ENCODE peak calls at places on chromosomes 13 and 19, in four cellular contexts. One of them, this sample, is unnamed.

GRCh38 chr13:73038064-73038463 is 20.7 kb upstream of the KLF5 start:
- DNase-seq in PC-9: no peak
- DNase-seq in adrenal gland: no peak
- DNase-seq in stomach: no peak
- DNase-seq in this sample: no peak

GRCh38 chr19:10006335-10006708 is 4.0 kb downstream of the COL5A3 start:
- DNase-seq in PC-9: no peak
- DNase-seq in adrenal gland: no peak
- DNase-seq in stomach: no peak
- DNase-seq in this sample: no peak

GRCh38 chr13:82187227-82187626 is 1695.0 kb downstream of the SLITRK1 start:
- DNase-seq in PC-9: no peak
- DNase-seq in adrenal gland: no peak
- DNase-seq in stomach: no peak
- DNase-seq in this sample: no peak

GRCh38 chr13:33997574-33997973 is 179.6 kb downstream of the RFC3 start:
- DNase-seq in PC-9: no peak
- DNase-seq in adrenal gland: no peak
- DNase-seq in stomach: no peak
- DNase-seq in this sample: no peak

GRCh38 chr13:45301263-45301662 is 39.7 kb downstream of the TPT1 start:
- DNase-seq in PC-9: no peak
- DNase-seq in adrenal gland: no peak
- DNase-seq in stomach: no peak
- DNase-seq in this sample: no peak

GRCh38 chr13:28819748-28820098 is 416 bp upstream of the MTUS2 start:
- DNase-seq in PC-9: no peak
- DNase-seq in adrenal gland: no peak
- DNase-seq in stomach: peak; percentile 27
- DNase-seq in this sample: peak; percentile 86

GRCh38 chr19:2488942-2489731 is 13.2 kb downstream of the GADD45B start:
- DNase-seq in PC-9: no peak
- DNase-seq in adrenal gland: peak; percentile 60
- DNase-seq in stomach: peak; percentile 82
- DNase-seq in this sample: peak; percentile 83

GRCh38 chr13:98033277-98034247 is 80.1 kb downstream of the IPO5 start:
- DNase-seq in PC-9: peak; percentile 36
- DNase-seq in adrenal gland: peak; percentile 48
- DNase-seq in stomach: no peak
- DNase-seq in this sample: peak; percentile 68

GRCh38 chr13:32790731-32791130 is 204.5 kb downstream of the PDS5B start:
- DNase-seq in PC-9: no peak
- DNase-seq in adrenal gland: no peak
- DNase-seq in stomach: no peak
- DNase-seq in this sample: peak; percentile 6

GRCh38 chr13:106772202-106772601 is 204.3 kb upstream of the ARGLU1 start:
- DNase-seq in PC-9: no peak
- DNase-seq in adrenal gland: no peak
- DNase-seq in stomach: no peak
- DNase-seq in this sample: peak; percentile 28

GRCh38 chr13:52845766-52846566 is 2.5 kb downstream of the PCDH8 start:
- DNase-seq in PC-9: no peak
- DNase-seq in adrenal gland: no peak
- DNase-seq in stomach: no peak
- DNase-seq in this sample: peak; percentile 69

GRCh38 chr19:32181356-32181920 is 164.0 kb upstream of the ZNF507 start:
- DNase-seq in PC-9: no peak
- DNase-seq in adrenal gland: no peak
- DNase-seq in stomach: no peak
- DNase-seq in this sample: no peak

GRCh38 chr19:12769689-12770088 is 5.7 kb downstream of the HOOK2 start:
- DNase-seq in PC-9: no peak
- DNase-seq in adrenal gland: no peak
- DNase-seq in stomach: peak; percentile 54
- DNase-seq in this sample: peak; percentile 50

GRCh38 chr19:33444238-33444992 is 70.9 kb downstream of the CEBPG start:
- DNase-seq in PC-9: no peak
- DNase-seq in adrenal gland: no peak
- DNase-seq in stomach: no peak
- DNase-seq in this sample: no peak

GRCh38 chr13:93535256-93535655 is 308.6 kb downstream of the GPC6 start:
- DNase-seq in PC-9: no peak
- DNase-seq in adrenal gland: no peak
- DNase-seq in stomach: no peak
- DNase-seq in this sample: no peak

GRCh38 chr19:39406656-39407393 is at the start of gene ZFP36:
- DNase-seq in PC-9: peak; percentile 69
- DNase-seq in adrenal gland: peak; percentile 94
- DNase-seq in stomach: peak; percentile 95
- DNase-seq in this sample: peak; percentile 94

GRCh38 chr19:17488593-17489391 is 18.5 kb downstream of the SLC27A1 start:
- DNase-seq in PC-9: peak; percentile 72
- DNase-seq in adrenal gland: peak; percentile 72
- DNase-seq in stomach: peak; percentile 92
- DNase-seq in this sample: peak; percentile 95

GRCh38 chr13:79295906-79296564 is 110.0 kb downstream of the RBM26 start:
- DNase-seq in PC-9: no peak
- DNase-seq in adrenal gland: no peak
- DNase-seq in stomach: peak; percentile 39
- DNase-seq in this sample: peak; percentile 19

GRCh38 chr13:42794572-42795275 is 13.3 kb downstream of the FAM216B start:
- DNase-seq in PC-9: no peak
- DNase-seq in adrenal gland: no peak
- DNase-seq in stomach: no peak
- DNase-seq in this sample: no peak

GRCh38 chr19:38634757-38635482 is 12.5 kb upstream of the ACTN4 start:
- DNase-seq in PC-9: peak; percentile 46
- DNase-seq in adrenal gland: peak; percentile 83
- DNase-seq in stomach: peak; percentile 83
- DNase-seq in this sample: peak; percentile 76

GRCh38 chr13:36261011-36261410 is 36.6 kb downstream of the CCDC169 start:
- DNase-seq in PC-9: no peak
- DNase-seq in adrenal gland: no peak
- DNase-seq in stomach: no peak
- DNase-seq in this sample: no peak

GRCh38 chr13:86725105-86725504 is 925.9 kb upstream of the SLITRK6 start:
- DNase-seq in PC-9: no peak
- DNase-seq in adrenal gland: no peak
- DNase-seq in stomach: no peak
- DNase-seq in this sample: no peak

GRCh38 chr13:48575014-48575413 is 42.1 kb upstream of the RCBTB2 start:
- DNase-seq in PC-9: no peak
- DNase-seq in adrenal gland: no peak
- DNase-seq in stomach: no peak
- DNase-seq in this sample: no peak

DNA sequence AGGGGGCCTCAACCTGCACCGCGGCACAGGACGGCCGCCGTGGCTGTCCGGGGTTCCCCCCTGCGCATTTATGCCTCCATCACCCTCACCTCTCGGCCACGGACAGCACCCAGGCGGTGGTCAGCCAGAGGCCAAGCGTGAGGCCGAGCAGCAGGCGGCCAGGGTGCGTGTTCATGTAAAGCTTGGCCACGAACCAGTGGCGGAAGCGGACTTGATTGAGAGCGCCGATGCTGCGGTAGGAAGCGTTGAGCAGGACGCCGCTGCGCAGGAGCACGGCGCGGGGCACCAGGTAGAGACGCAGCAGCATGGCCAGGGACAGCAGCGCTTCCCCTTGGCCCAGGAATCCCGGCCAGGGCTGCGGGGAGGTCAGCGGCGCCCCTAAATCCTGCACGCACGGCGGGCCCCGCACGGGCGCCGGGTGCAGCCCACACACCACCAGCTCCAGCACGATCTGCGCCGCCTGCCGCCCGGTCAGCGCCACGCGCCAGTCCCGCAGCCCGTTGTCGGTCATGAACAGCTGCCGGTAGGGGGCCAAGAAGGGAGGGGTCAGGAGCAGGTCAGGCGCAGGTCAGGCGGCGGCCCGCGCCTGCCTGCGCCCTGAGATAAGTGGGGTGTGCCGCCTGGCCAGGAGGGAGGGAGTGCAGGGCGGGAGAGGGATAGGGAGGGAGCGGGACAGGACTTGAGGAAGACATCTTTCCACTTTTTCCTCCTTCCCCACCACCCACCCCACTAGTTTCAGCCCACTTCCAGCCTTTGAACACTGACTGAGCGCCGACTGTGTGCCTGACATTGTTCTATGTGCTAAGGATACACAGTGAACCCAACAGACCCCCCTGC is 6.5 kb downstream of the KCNN4 start:
- DNase-seq in PC-9: no peak
- DNase-seq in adrenal gland: peak; percentile 70
- DNase-seq in stomach: peak; percentile 80
- DNase-seq in this sample: peak; percentile 86
- H3K4me3 ChIP-seq in PC-9: no peak overlapping the region
- H3K4me3 ChIP-seq in adrenal gland: no peak overlapping the region
- H3K4me3 ChIP-seq in stomach: peak overlapping the region; percentile 31
- H3K4me3 ChIP-seq in this sample: peak overlapping the region; percentile 29

DNA sequence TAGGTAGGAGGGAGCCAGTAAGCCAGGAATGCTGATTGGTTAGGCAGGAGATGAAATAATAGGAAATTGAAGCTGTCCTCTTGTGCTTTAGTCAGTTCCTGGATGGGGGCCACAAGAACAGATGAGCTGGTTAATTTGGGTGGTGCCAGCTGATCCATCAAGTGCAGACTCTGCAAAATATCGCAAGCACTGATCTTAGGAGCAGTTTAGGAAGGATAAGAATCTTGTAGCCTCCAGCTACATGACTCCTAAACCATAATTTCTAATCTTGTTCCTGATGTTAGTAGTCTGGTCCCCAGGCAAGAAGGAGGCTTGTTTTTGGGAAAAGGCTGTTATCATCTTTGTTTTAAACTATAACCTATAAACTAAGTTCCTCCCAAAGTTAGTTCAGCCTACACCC is 117.9 kb upstream of the GPR12 start:
- DNase-seq in PC-9: no peak
- DNase-seq in adrenal gland: no peak
- DNase-seq in stomach: no peak
- DNase-seq in this sample: no peak
- H3K27ac ChIP-seq in PC-9: no peak overlapping the region
- H3K27ac ChIP-seq in adrenal gland: no peak overlapping the region
- H3K27ac ChIP-seq in stomach: no peak overlapping the region
- H3K27ac ChIP-seq in this sample: no peak overlapping the region

GRCh38 chr19:30625947-30626346 is 253.8 kb downstream of the ZNF536 start:
- DNase-seq in PC-9: no peak
- DNase-seq in adrenal gland: no peak
- DNase-seq in stomach: no peak
- DNase-seq in this sample: no peak

GRCh38 chr19:30622276-30622675 is 250.1 kb downstream of the ZNF536 start:
- DNase-seq in PC-9: no peak
- DNase-seq in adrenal gland: no peak
- DNase-seq in stomach: no peak
- DNase-seq in this sample: no peak

GRCh38 chr19:30621326-30621920 is 249.2 kb downstream of the ZNF536 start:
- DNase-seq in PC-9: no peak
- DNase-seq in adrenal gland: no peak
- DNase-seq in stomach: no peak
- DNase-seq in this sample: no peak

DNA sequence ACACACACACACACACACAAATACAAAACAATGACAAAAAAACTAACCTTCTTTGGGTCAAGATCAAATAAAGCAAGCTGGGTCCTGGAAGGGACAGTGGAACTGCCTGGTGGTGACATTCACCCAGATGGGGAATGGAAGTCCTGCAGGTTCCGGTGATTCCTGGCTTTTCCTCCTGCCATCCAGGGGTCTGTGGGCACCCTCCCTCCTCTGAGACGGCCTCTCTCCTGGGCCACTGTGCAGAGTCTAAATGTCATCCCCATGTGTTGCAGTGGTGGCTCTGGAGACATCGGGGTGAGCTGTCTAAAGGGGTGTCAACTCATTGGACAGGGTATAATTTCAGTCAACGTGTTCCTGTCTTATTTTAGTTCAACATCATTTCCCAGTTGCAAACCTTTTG is 248.2 kb downstream of the ZNF536 start:
- DNase-seq in PC-9: no peak
- DNase-seq in adrenal gland: no peak
- DNase-seq in stomach: no peak
- DNase-seq in this sample: no peak
- H3K4me3 ChIP-seq in PC-9: no peak overlapping the region
- H3K4me3 ChIP-seq in adrenal gland: no peak overlapping the region
- H3K4me3 ChIP-seq in stomach: no peak overlapping the region
- H3K4me3 ChIP-seq in this sample: no peak overlapping the region

GRCh38 chr13:23868521-23868920 is 20.7 kb downstream of the MIPEP start:
- DNase-seq in PC-9: peak; percentile 39
- DNase-seq in adrenal gland: no peak
- DNase-seq in stomach: no peak
- DNase-seq in this sample: no peak

GRCh38 chr13:23871616-23872220 is 17.5 kb downstream of the MIPEP start:
- DNase-seq in PC-9: no peak
- DNase-seq in adrenal gland: no peak
- DNase-seq in stomach: no peak
- DNase-seq in this sample: no peak

GRCh38 chr13:23867027-23867491 is 22.1 kb downstream of the MIPEP start:
- DNase-seq in PC-9: no peak
- DNase-seq in adrenal gland: no peak
- DNase-seq in stomach: no peak
- DNase-seq in this sample: peak; percentile 44

GRCh38 chr13:23866420-23867026 is 22.7 kb downstream of the MIPEP start:
- DNase-seq in PC-9: no peak
- DNase-seq in adrenal gland: no peak
- DNase-seq in stomach: no peak
- DNase-seq in this sample: no peak

DNA sequence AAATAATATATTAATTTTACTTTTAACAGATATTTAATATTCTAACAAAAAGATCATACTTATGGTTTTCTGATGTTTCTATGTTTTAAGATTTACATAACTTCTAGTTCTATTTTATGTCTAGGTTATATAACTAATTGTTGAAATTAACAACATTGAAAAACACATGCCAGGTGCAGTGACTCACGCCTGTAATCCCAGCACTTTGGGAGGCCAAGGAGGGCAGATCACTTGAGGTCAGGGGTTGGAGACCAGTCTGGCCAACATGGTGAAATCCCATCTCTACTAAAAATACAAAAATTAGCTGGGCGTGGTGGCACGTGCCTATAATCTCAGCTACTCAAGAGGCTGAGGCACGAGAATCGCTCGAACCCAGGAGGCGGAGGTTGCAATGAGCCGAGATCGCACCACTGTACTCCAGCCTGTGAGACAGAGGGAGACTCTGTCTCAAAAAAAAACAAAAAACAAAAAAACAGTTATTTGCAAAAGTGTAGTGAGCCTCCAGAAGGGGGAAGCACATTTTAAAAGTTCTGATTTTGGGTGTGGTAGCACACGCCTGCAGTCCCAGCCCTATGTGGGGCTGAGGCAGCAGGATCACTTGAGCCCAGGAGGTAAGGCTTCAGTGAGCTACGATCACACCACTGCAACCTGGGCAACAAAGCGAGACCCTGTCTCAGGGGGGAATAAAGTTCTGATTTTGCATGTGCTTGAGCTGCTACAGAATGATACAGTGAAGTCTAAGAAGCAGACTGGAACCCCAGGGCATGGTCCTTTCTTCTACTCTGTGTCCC is 18.6 kb downstream of the MIPEP start:
- DNase-seq in PC-9: no peak
- DNase-seq in adrenal gland: no peak
- DNase-seq in stomach: no peak
- DNase-seq in this sample: no peak
- H3K27ac ChIP-seq in PC-9: no peak overlapping the region
- H3K27ac ChIP-seq in adrenal gland: no peak overlapping the region
- H3K27ac ChIP-seq in stomach: no peak overlapping the region
- H3K27ac ChIP-seq in this sample: no peak overlapping the region

This sample was measured in hepatocyte.